ENCODE peak calls at places on chromosomes 1 and 21, in nine cellular contexts. H is colonic mucosa, M is mucosa of descending colon, L is upper lobe of left lung, P is fibroblast of mammary gland, D is prostate gland, V is astrocyte of the spinal cord, S is kidney, R is esophagus squamous epithelium. U is an unnamed sample.

GRCh38 chr1:115299266-115299665 is 38.8 kb downstream of the NGF start:
- DNase-seq in M (peak), R (no peak), S (no peak), V (no peak), P (no peak), H (no peak), D (no peak), L (no peak), U (no peak)

GRCh38 chr1:41580520-41581172 is 96.2 kb upstream of the EDN2 start:
- DNase-seq in H (no peak), P (no peak), M (no peak), S (no peak), D (no peak), V (no peak), R (no peak), L (no peak), U (no peak)

GRCh38 chr1:45615885-45616284 is 8.0 kb downstream of the CCDC17 start:
- DNase-seq in D (no peak), R (no peak), L (no peak), V (no peak), P (no peak), M (no peak), H (no peak), S (no peak), U (no peak)

GRCh38 chr21:35291963-35292627 is 243.0 kb upstream of the RUNX1 start:
- DNase-seq in V (peak), M (no peak), P (peak), R (no peak), L (no peak), D (no peak), S (no peak), H (no peak), U (peak)

GRCh38 chr1:86849756-86850155 is 64.2 kb downstream of the SELENOF start:
- DNase-seq in R (no peak), P (no peak), M (no peak), S (no peak), V (no peak), D (no peak), H (no peak), L (no peak), U (no peak)

GRCh38 chr1:41573803-41574713 is 89.6 kb upstream of the EDN2 start:
- DNase-seq in H (peak), R (no peak), P (peak), S (peak), L (peak), V (peak), D (peak), M (peak), U (no peak)

GRCh38 chr1:67788907-67789306 is 44.4 kb downstream of the GNG12 start:
- DNase-seq in M (no peak), D (no peak), V (no peak), S (no peak), R (no peak), L (no peak), H (no peak), P (no peak), U (no peak)

GRCh38 chr1:31712041-31712440 is 8.2 kb upstream of the COL16A1 start:
- DNase-seq in M (no peak), L (no peak), S (peak), R (no peak), V (peak), D (no peak), P (peak), H (no peak), U (no peak)

GRCh38 chr1:67173988-67174387 is 7.7 kb downstream of the IL23R start:
- DNase-seq in P (no peak), M (no peak), V (no peak), D (no peak), S (no peak), H (no peak), R (no peak), L (no peak), U (no peak)

GRCh38 chr1:89832481-89833127 is 11.8 kb downstream of the LRRC8D start:
- DNase-seq in P (no peak), L (no peak), R (no peak), V (no peak), H (no peak), S (no peak), D (no peak), M (no peak), U (no peak)

GRCh38 chr1:11906870-11907269 is 19.4 kb downstream of the KIAA2013 start:
- DNase-seq in V (no peak), M (no peak), H (no peak), S (no peak), L (no peak), D (no peak), P (no peak), R (no peak), U (no peak)

GRCh38 chr1:164953815-164954214 is 394.8 kb downstream of the PBX1 start:
- DNase-seq in M (no peak), P (no peak), R (no peak), V (no peak), S (no peak), H (no peak), D (no peak), L (no peak), U (no peak)

GRCh38 chr1:244989813-244990212 is 125.5 kb upstream of the HNRNPU start:
- DNase-seq in H (no peak), D (no peak), P (peak), S (no peak), V (peak), R (no peak), L (no peak), M (no peak), U (no peak)

GRCh38 chr1:18314399-18314798 is 166.3 kb upstream of the KLHDC7A start:
- DNase-seq in H (no peak), V (no peak), D (no peak), S (no peak), M (no peak), R (no peak), P (no peak), L (no peak), U (no peak)

GRCh38 chr21:36887983-36888382 is 78.5 kb downstream of the HLCS start:
- DNase-seq in D (no peak), P (no peak), S (no peak), M (no peak), V (no peak), H (no peak), L (no peak), R (no peak), U (no peak)

GRCh38 chr1:179926494-179927205 is 28.0 kb upstream of the CEP350 start:
- DNase-seq in M (no peak), D (no peak), H (no peak), P (peak), V (peak), R (no peak), L (no peak), S (no peak), U (peak)

GRCh38 chr1:114986286-114986685 is 43.3 kb upstream of the TSHB start:
- DNase-seq in H (no peak), S (no peak), L (no peak), M (no peak), D (no peak), R (no peak), V (no peak), P (peak), U (no peak)

GRCh38 chr1:169834869-169835268 is 40.2 kb upstream of the METTL18 start:
- DNase-seq in P (no peak), H (no peak), S (no peak), M (no peak), V (no peak), D (no peak), L (no peak), R (no peak), U (no peak)

GRCh38 chr1:65026235-65026634 is 59.9 kb upstream of the JAK1 start:
- DNase-seq in H (no peak), D (no peak), V (no peak), L (no peak), S (no peak), M (no peak), R (no peak), P (peak), U (no peak)

GRCh38 chr1:116852910-116853309 is 56.8 kb upstream of the PTGFRN start:
- DNase-seq in H (no peak), V (peak), M (no peak), P (peak), D (no peak), S (no peak), L (no peak), R (no peak), U (no peak)

GRCh38 chr21:35619184-35619583 is 441.1 kb downstream of the SETD4 start:
- DNase-seq in L (no peak), R (no peak), V (peak), H (no peak), P (peak), D (no peak), M (no peak), S (no peak), U (peak)

GRCh38 chr1:202084791-202085681 is 37.7 kb upstream of the GPR37L1 start:
- DNase-seq in P (no peak), L (peak), V (no peak), M (peak), R (no peak), H (peak), S (peak), D (peak), U (no peak)

GRCh38 chr1:82386365-82387069 is 585.8 kb downstream of the ADGRL2 start:
- DNase-seq in M (no peak), R (no peak), L (no peak), V (no peak), S (no peak), H (no peak), D (no peak), P (no peak), U (no peak)

GRCh38 chr1:48109390-48110009 is 112.3 kb upstream of the TRABD2B start:
- DNase-seq in S (no peak), D (peak), M (peak), L (no peak), H (peak), P (peak), V (peak), R (no peak), U (peak)

GRCh38 chr1:14602131-14602530 is 3.6 kb downstream of the KAZN start:
- DNase-seq in H (peak), P (peak), D (no peak), S (peak), M (peak), L (peak), V (peak), R (no peak), U (peak)

GRCh38 chr1:175217674-175218073 is 25.1 kb upstream of the KIAA0040 start:
- DNase-seq in S (no peak), P (no peak), M (no peak), H (no peak), R (no peak), L (no peak), V (no peak), D (no peak), U (no peak)

GRCh38 chr21:44723177-44724131 is 12.1 kb upstream of the TSPEAR start:
- DNase-seq in S (peak), R (no peak), V (no peak), L (no peak), D (no peak), H (no peak), M (no peak), P (no peak), U (no peak)

GRCh38 chr1:168665975-168666374 is 63.0 kb downstream of the DPT start:
- DNase-seq in D (no peak), P (no peak), R (no peak), H (no peak), L (no peak), M (no peak), V (no peak), S (no peak), U (no peak)

GRCh38 chr1:23791434-23792047 is 596 bp downstream of the LYPLA2 start:
- DNase-seq in M (peak), R (no peak), P (no peak), D (no peak), H (peak), S (peak), V (no peak), L (peak), U (no peak)

GRCh38 chr1:68916227-68916853 is 419.5 kb upstream of the DEPDC1 start:
- DNase-seq in H (no peak), V (peak), L (no peak), S (no peak), D (no peak), M (no peak), R (no peak), P (peak), U (peak)

GRCh38 chr1:58895559-58896135 is 111.8 kb upstream of the JUN start:
- DNase-seq in V (no peak), L (peak), M (no peak), H (peak), D (no peak), P (no peak), S (no peak), R (no peak), U (no peak)

GRCh38 chr1:52676249-52676903 is 21.8 kb downstream of the COA7 start:
- DNase-seq in M (peak), P (no peak), V (no peak), H (peak), S (peak), D (no peak), L (peak), R (no peak), U (no peak)

GRCh38 chr1:154329152-154329521 is 3.8 kb downstream of the ATP8B2 start:
- DNase-seq in V (peak), P (no peak), R (no peak), L (no peak), S (no peak), D (no peak), M (no peak), H (no peak), U (no peak)
- TF ChIP-seq CTCF in V (peak), P (peak), R (peak), L (no peak), S (no peak), D (peak), M (no peak), H (no peak), U (no peak)

GRCh38 chr1:177425241-177425640 is 254.5 kb downstream of the BRINP2 start:
- DNase-seq in L (no peak), R (no peak), M (no peak), H (no peak), S (no peak), V (no peak), D (no peak), P (peak), U (no peak)

GRCh38 chr1:177432897-177433296 is 262.1 kb downstream of the BRINP2 start:
- DNase-seq in M (no peak), L (no peak), V (peak), D (no peak), P (peak), S (no peak), H (no peak), R (no peak), U (no peak)

GRCh38 chr1:177426533-177426932 is 255.8 kb downstream of the BRINP2 start:
- DNase-seq in S (no peak), D (no peak), H (no peak), M (no peak), R (no peak), P (no peak), V (no peak), L (no peak), U (no peak)

GRCh38 chr1:177431123-177431522 is 260.4 kb downstream of the BRINP2 start:
- DNase-seq in M (no peak), L (no peak), P (no peak), R (no peak), S (no peak), D (no peak), H (no peak), V (no peak), U (no peak)

DNA sequence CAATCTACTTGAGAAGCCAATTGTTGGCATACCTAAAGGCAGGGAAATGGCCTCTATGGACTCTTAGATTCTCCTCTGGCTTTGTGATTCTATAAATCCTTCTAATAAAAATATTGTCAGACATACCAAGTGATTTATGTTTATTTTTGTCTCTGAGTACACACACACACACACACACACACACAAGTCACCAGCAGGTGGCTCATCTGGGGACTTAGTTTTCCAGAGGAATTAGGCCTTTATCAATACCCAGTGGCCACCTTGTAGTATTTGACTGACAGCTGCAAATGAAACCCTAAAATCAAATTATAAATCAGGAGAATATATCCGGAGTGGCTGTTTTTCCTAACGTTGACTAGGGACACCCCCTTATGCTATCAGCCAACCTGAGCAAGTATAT is 258.5 kb downstream of the BRINP2 start:
- DNase-seq in H (no peak), D (no peak), L (no peak), P (no peak), V (no peak), R (no peak), S (no peak), M (no peak), U (no peak)
- TF ChIP-seq CTCF in H (no peak), D (no peak), L (no peak), P (no peak), V (no peak), R (no peak), S (no peak), M (no peak), U (peak)

DNA sequence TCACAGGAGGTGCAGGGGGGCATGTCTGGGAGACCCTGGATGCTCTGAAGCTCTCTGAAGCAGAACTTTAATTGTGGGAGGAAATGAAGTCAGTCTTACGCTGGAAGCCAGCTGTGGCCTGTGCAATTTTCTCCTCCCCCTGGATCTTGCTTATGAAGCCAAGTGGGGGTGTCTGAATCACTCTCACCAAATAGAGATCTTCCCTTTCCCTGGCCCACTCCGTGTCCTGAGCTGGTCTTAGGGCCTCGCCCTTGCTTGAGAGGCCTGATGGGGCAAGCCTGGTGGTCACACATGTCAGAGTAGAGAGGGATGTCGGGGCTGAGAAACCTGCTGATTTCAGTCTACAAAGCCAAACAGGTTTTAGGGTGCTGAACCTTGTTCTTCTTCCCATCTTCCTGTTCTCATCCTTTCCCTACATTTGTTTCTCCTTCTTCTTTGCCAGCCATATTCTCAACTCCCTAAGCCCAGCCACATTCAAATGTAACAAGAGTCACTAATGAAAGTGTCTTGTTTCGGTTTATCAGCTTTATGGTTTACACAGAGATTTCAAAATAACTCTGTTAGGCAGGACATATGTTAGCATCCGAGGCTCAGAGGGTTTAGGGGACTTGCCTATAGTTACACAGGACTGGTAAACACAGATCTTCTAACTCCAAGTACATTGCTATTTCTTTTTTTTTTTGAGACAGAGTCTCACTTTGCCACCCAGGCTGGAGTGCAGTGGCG is 61.1 kb downstream of the NDUFS5 start:
- DNase-seq in H (no peak), D (no peak), R (no peak), L (no peak), M (no peak), P (peak), V (peak), S (no peak), U (no peak)
- TF ChIP-seq CTCF in H (no peak), D (no peak), R (no peak), L (no peak), M (no peak), P (no peak), V (no peak), S (no peak), U (no peak)

DNA sequence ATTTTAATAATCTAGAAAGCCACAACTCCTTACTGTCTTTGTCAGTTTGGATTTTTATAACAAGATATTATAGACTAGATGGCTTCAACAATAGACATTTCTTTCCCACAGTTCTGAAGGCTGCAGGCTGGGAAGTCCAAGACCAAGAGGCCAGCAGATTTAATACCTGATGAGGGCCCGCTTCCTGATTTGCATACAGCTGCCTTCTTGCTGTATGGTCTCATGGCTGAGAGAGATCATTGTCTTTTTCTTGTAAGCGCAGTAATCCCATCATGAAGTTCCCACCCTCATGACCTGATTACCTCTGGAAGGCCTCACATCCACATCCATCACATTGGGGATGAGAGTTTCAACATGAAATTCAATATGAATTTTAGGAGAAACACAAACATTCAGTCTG is 9.8 kb downstream of the RPS6KC1 start:
- DNase-seq in S (no peak), M (no peak), L (no peak), R (no peak), D (no peak), V (no peak), P (no peak), H (no peak), U (no peak)
- TF ChIP-seq CTCF in S (no peak), M (no peak), L (no peak), R (no peak), D (no peak), V (no peak), P (no peak), H (no peak), U (no peak)

DNA sequence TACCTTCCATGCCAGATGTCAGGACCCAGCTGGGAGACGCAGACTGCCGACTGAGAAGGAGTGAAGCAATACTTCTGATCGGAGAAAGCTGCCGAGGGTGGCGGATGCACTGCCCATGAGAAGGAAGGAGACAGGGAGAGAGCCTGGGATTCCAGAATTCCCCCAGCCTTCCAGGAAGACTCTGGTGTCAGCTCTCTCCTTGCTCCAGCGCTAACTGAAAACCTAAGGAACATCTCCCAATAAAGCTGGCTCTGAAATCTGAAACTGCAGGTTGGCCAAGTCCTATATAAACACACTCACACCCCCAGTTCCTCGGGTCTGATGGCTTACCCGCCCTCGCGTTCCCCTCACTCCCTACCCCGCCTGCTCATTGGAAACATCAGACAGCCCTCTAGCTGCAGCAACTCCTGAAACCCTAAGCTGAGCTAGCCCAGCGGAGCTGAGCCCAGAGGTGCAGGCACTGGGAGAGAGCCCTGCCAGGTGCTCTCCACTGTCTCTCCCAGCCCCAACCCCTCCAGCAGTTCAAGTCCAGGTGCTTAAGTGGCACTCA is 52.3 kb downstream of the PLEKHA6 start:
- DNase-seq in V (no peak), S (no peak), M (no peak), P (peak), H (no peak), L (peak), R (no peak), D (peak), U (no peak)
- TF ChIP-seq CTCF in V (no peak), S (no peak), M (no peak), P (peak), H (no peak), L (no peak), R (no peak), D (peak), U (no peak)

GRCh38 chr21:40356644-40357043 is 489.4 kb downstream of the PCP4 start:
- DNase-seq in L (no peak), P (no peak), R (no peak), V (no peak), H (no peak), M (no peak), S (no peak), D (no peak), U (no peak)
- TF ChIP-seq CTCF in L (no peak), P (no peak), R (no peak), V (no peak), H (no peak), M (no peak), S (no peak), D (no peak), U (no peak)

GRCh38 chr21:15558884-15559283 is 170.9 kb upstream of the USP25 start:
- DNase-seq in D (no peak), R (no peak), L (no peak), S (no peak), V (no peak), M (no peak), P (no peak), H (no peak), U (no peak)
- TF ChIP-seq CTCF in D (no peak), R (no peak), L (no peak), S (no peak), V (no peak), M (no peak), P (no peak), H (no peak), U (no peak)

U was measured in epithelial cell of proximal tubule.